ENCODE peak calls at places on chromosomes 1 and 21, in five cellular contexts. R is trophoblast cell, V is neuronal stem cell, S is mesenchymal stem cell, A is H1. J is an unnamed sample.

GRCh38 chr1:41483960-41484844 is at the start of gene EDN2:
- DNase-seq in V (no peak), S (no peak), R (no peak), A (no peak), J (peak; percentile 79)

GRCh38 chr1:234515411-234515810 is 36.4 kb upstream of the TARBP1 start:
- DNase-seq in R (no peak), A (no peak), V (no peak), S (peak; percentile 51), J (no peak)

GRCh38 chr1:231800071-231800470 is 173.5 kb downstream of the DISC1 start:
- DNase-seq in S (no peak), A (no peak), V (no peak), R (peak; percentile 19), J (no peak)

GRCh38 chr1:11741482-11741881 is 5.5 kb downstream of the AGTRAP start:
- DNase-seq in A (no peak), V (no peak), R (no peak), S (no peak), J (no peak)

GRCh38 chr1:216665891-216666290 is 57.3 kb downstream of the ESRRG start:
- DNase-seq in A (no peak), S (no peak), R (peak; percentile 59), V (no peak), J (no peak)

GRCh38 chr21:37658994-37659458 is 257.2 kb downstream of the KCNJ6 start:
- DNase-seq in V (no peak), R (peak; percentile 16), S (peak; percentile 74), A (no peak), J (no peak)

GRCh38 chr1:61692155-61692783 is 32.7 kb downstream of the TM2D1 start:
- DNase-seq in S (peak; percentile 54), V (no peak), R (no peak), A (no peak), J (no peak)

GRCh38 chr1:228655796-228656394 is 79.4 kb upstream of the RHOU start:
- DNase-seq in R (no peak), A (no peak), V (no peak), S (no peak), J (no peak)

GRCh38 chr1:94602312-94602711 is 60.8 kb upstream of the F3 start:
- DNase-seq in R (no peak), A (no peak), V (no peak), S (peak; percentile 97), J (no peak)

GRCh38 chr1:168089979-168090337 is 46.8 kb downstream of the GPR161 start:
- DNase-seq in A (no peak), R (no peak), S (no peak), V (no peak), J (no peak)

GRCh38 chr1:65584399-65584798 is 163.9 kb downstream of the LEPR start:
- DNase-seq in S (no peak), R (no peak), V (no peak), A (no peak), J (no peak)

GRCh38 chr1:8145525-8145924 is 119.4 kb upstream of the ERRFI1 start:
- DNase-seq in A (no peak), S (peak; percentile 58), R (no peak), V (no peak), J (no peak)

GRCh38 chr21:31363720-31364119 is 19.7 kb upstream of the TIAM1 start:
- DNase-seq in S (no peak), A (no peak), V (no peak), R (no peak), J (no peak)

GRCh38 chr21:31265293-31265692 is 78.8 kb downstream of the TIAM1 start:
- DNase-seq in S (no peak), V (no peak), R (no peak), A (no peak), J (no peak)

GRCh38 chr1:5522605-5523145 is 469.6 kb downstream of the NPHP4 start:
- DNase-seq in S (no peak), R (no peak), A (no peak), V (no peak), J (no peak)

GRCh38 chr1:199774433-199775089 is 252.9 kb upstream of the NR5A2 start:
- DNase-seq in A (no peak), V (no peak), R (no peak), S (no peak), J (no peak)

GRCh38 chr1:64243757-64244080 is 40.3 kb downstream of the UBE2U start:
- DNase-seq in S (no peak), V (no peak), A (no peak), R (no peak), J (no peak)

GRCh38 chr1:226800763-226801380 is 61.8 kb upstream of the ITPKB start:
- DNase-seq in V (no peak), R (no peak), A (no peak), S (no peak), J (no peak)

GRCh38 chr1:14143777-14144176 is 443.8 kb downstream of the PRDM2 start:
- DNase-seq in A (no peak), V (no peak), S (no peak), R (no peak), J (no peak)

GRCh38 chr1:56814205-56814604 is 5.0 kb downstream of the FYB2 start:
- DNase-seq in A (no peak), R (no peak), S (peak; percentile 17), V (no peak), J (no peak)

GRCh38 chr1:31069392-31069791 is 3.9 kb upstream of the PUM1 start:
- DNase-seq in R (peak; percentile 84), V (no peak), A (no peak), S (no peak), J (no peak)

GRCh38 chr1:57623039-57623790 is 199.4 kb upstream of the DAB1 start:
- DNase-seq in S (peak; percentile 32), V (no peak), R (no peak), A (peak; percentile 51), J (peak; percentile 58)

GRCh38 chr1:169368406-169368769 is 393 bp downstream of the BLZF1 start:
- DNase-seq in V (no peak), S (no peak), A (no peak), R (peak; percentile 3), J (peak; percentile 27)

GRCh38 chr1:219681876-219682275 is 69.0 kb upstream of the ZC3H11B start:
- DNase-seq in R (no peak), A (no peak), V (no peak), S (no peak), J (no peak)

GRCh38 chr1:219670426-219671149 is 57.7 kb upstream of the ZC3H11B start:
- DNase-seq in A (no peak), S (no peak), R (no peak), V (no peak), J (no peak)

GRCh38 chr1:219676012-219676770 is 63.3 kb upstream of the ZC3H11B start:
- DNase-seq in V (no peak), R (no peak), S (no peak), A (no peak), J (no peak)
- H2BK12ac ChIP-seq in V (no peak overlapping the region), R (no peak overlapping the region), S (no peak overlapping the region), A (no peak overlapping the region), J (no peak overlapping the region)

DNA sequence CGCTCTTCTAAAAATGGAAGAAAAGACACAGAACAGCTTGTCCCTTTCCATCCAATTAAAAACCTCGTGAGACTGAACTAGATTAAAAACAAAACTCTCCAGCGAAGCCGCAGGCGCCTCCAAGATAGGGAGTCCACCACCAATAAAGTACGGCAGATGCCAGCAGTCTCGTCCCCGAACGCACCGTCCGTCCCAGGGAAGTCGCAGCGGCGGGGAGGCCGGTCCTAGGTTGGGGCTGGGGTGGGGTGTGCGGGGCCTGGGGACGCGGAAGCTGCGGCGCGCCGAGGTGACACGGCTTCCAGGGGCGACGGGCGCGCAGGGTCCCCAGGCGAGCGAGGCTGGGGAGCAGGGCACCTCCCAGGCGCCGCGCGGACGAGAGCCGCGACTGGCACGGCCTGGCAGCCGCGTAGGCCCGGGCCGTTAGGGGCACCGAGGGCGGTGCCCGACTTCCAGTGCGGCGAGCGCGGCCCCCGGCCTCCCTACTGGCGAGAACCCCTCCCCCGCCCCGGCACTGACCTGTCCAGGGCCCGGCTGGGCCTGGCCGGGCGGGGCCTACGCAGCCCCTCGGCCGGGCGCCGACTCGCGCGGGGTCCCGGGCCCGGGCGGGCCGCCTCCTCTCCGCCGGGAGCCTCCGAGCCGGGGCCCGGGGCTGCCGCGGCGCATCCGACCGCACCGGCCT is 28.3 kb upstream of the A3GALT2 start:
- DNase-seq in S (no peak), V (no peak), R (no peak), A (peak; percentile 74), J (peak; percentile 41)
- H4K8ac ChIP-seq in S (peak overlapping the region; percentile 75), V (no peak overlapping the region), R (peak overlapping the region; percentile 93), A (no peak overlapping the region), J (no peak overlapping the region)

GRCh38 chr1:54581621-54582035 is 33.6 kb downstream of the ACOT11 start:
- DNase-seq in S (peak; percentile 27), A (no peak), V (no peak), R (no peak), J (peak; percentile 58)
- H3K27ac ChIP-seq in S (no peak overlapping the region), A (peak overlapping the region; percentile 73), V (no peak overlapping the region), R (no peak overlapping the region), J (no peak overlapping the region)

GRCh38 chr1:20565234-20565633 is 12.9 kb downstream of the FAM43B start:
- DNase-seq in A (no peak), V (no peak), R (peak; percentile 79), S (no peak), J (no peak)
- H2BK12ac ChIP-seq in A (no peak overlapping the region), V (no peak overlapping the region), R (no peak overlapping the region), S (no peak overlapping the region), J (no peak overlapping the region)

J was measured in H9.